ENCODE peak calls at places on chromosomes 3 and 15, in seven cellular contexts. One of them, this sample, is unnamed.

GRCh38 chr15:36778516-36778915 is 199.1 kb downstream of the CDIN1 start:
- DNase-seq in SK-N-SH: no peak
- DNase-seq in GM12878: no peak
- DNase-seq in K562: no peak
- DNase-seq in HCT116: no peak
- DNase-seq in H1: no peak
- DNase-seq in HepG2: no peak
- DNase-seq in this sample: no peak

GRCh38 chr15:69855172-69855562 is 242.6 kb downstream of the TLE3 start:
- DNase-seq in H1: no peak
- DNase-seq in K562: no peak
- DNase-seq in GM12878: no peak
- DNase-seq in HCT116: no peak
- DNase-seq in HepG2: no peak
- DNase-seq in SK-N-SH: peak; percentile 47
- DNase-seq in this sample: no peak

GRCh38 chr3:152657002-152657400 is 177.9 kb upstream of the P2RY1 start:
- DNase-seq in GM12878: no peak
- DNase-seq in H1: no peak
- DNase-seq in HCT116: no peak
- DNase-seq in SK-N-SH: peak; percentile 7
- DNase-seq in K562: no peak
- DNase-seq in HepG2: no peak
- DNase-seq in this sample: no peak

GRCh38 chr15:50627351-50628055 is 59.1 kb downstream of the TRPM7 start:
- DNase-seq in K562: no peak
- DNase-seq in H1: no peak
- DNase-seq in GM12878: no peak
- DNase-seq in HCT116: no peak
- DNase-seq in SK-N-SH: no peak
- DNase-seq in HepG2: no peak
- DNase-seq in this sample: no peak

GRCh38 chr3:109927726-109928125 is 590.4 kb upstream of the DPPA4 start:
- DNase-seq in SK-N-SH: no peak
- DNase-seq in H1: no peak
- DNase-seq in GM12878: no peak
- DNase-seq in HepG2: no peak
- DNase-seq in K562: no peak
- DNase-seq in HCT116: no peak
- DNase-seq in this sample: no peak

GRCh38 chr3:95926904-95927501 is 887.4 kb upstream of the EPHA6 start:
- DNase-seq in GM12878: no peak
- DNase-seq in K562: no peak
- DNase-seq in SK-N-SH: no peak
- DNase-seq in HepG2: no peak
- DNase-seq in H1: peak; percentile 63
- DNase-seq in HCT116: no peak
- DNase-seq in this sample: no peak

GRCh38 chr3:153162513-153163348 is 705 bp downstream of the RAP2B start:
- DNase-seq in HepG2: no peak
- DNase-seq in H1: peak; percentile 59
- DNase-seq in GM12878: no peak
- DNase-seq in K562: no peak
- DNase-seq in HCT116: no peak
- DNase-seq in SK-N-SH: peak; percentile 57
- DNase-seq in this sample: peak; percentile 59

GRCh38 chr15:61025746-61026256 is 203.3 kb downstream of the RORA start:
- DNase-seq in SK-N-SH: no peak
- DNase-seq in GM12878: no peak
- DNase-seq in HCT116: no peak
- DNase-seq in HepG2: no peak
- DNase-seq in H1: no peak
- DNase-seq in K562: no peak
- DNase-seq in this sample: no peak

GRCh38 chr3:131033480-131034080 is 6.9 kb downstream of the NEK11 start:
- DNase-seq in K562: peak; percentile 21
- DNase-seq in GM12878: no peak
- DNase-seq in HepG2: peak; percentile 43
- DNase-seq in H1: no peak
- DNase-seq in SK-N-SH: peak; percentile 51
- DNase-seq in HCT116: peak; percentile 41
- DNase-seq in this sample: peak; percentile 74

GRCh38 chr3:87088984-87089841 is 98.3 kb upstream of the VGLL3 start:
- DNase-seq in HepG2: no peak
- DNase-seq in H1: peak; percentile 48
- DNase-seq in SK-N-SH: peak; percentile 37
- DNase-seq in K562: no peak
- DNase-seq in HCT116: no peak
- DNase-seq in GM12878: no peak
- DNase-seq in this sample: no peak

GRCh38 chr3:143207338-143207961 is 87.9 kb downstream of the CHST2 start:
- DNase-seq in HepG2: no peak
- DNase-seq in HCT116: no peak
- DNase-seq in K562: peak; percentile 33
- DNase-seq in GM12878: peak; percentile 95
- DNase-seq in SK-N-SH: no peak
- DNase-seq in H1: no peak
- DNase-seq in this sample: no peak

GRCh38 chr15:94164202-94164807 is 67.1 kb upstream of the MCTP2 start:
- DNase-seq in SK-N-SH: peak; percentile 60
- DNase-seq in H1: peak; percentile 82
- DNase-seq in GM12878: no peak
- DNase-seq in K562: peak; percentile 18
- DNase-seq in HCT116: peak; percentile 48
- DNase-seq in HepG2: peak; percentile 53
- DNase-seq in this sample: peak; percentile 76

GRCh38 chr3:187016639-187017345 is 86.5 kb downstream of the ST6GAL1 start:
- DNase-seq in SK-N-SH: no peak
- DNase-seq in K562: no peak
- DNase-seq in HepG2: peak; percentile 53
- DNase-seq in HCT116: no peak
- DNase-seq in GM12878: no peak
- DNase-seq in H1: peak; percentile 31
- DNase-seq in this sample: no peak

GRCh38 chr15:71443538-71443937 is 328.3 kb downstream of the THSD4 start:
- DNase-seq in GM12878: no peak
- DNase-seq in SK-N-SH: peak; percentile 42
- DNase-seq in HCT116: no peak
- DNase-seq in HepG2: peak; percentile 23
- DNase-seq in H1: peak; percentile 79
- DNase-seq in K562: peak; percentile 56
- DNase-seq in this sample: no peak

GRCh38 chr15:75049392-75049791 is 26.0 kb downstream of the PPCDC start:
- DNase-seq in SK-N-SH: peak; percentile 71
- DNase-seq in HCT116: no peak
- DNase-seq in H1: no peak
- DNase-seq in GM12878: no peak
- DNase-seq in HepG2: no peak
- DNase-seq in K562: no peak
- DNase-seq in this sample: no peak

GRCh38 chr15:75058127-75058905 is 34.9 kb downstream of the PPCDC start:
- DNase-seq in SK-N-SH: no peak
- DNase-seq in K562: no peak
- DNase-seq in HCT116: no peak
- DNase-seq in H1: no peak
- DNase-seq in HepG2: peak; percentile 61
- DNase-seq in GM12878: no peak
- DNase-seq in this sample: no peak

GRCh38 chr3:138974467-138974866 is 27.4 kb downstream of the FOXL2NB start:
- DNase-seq in GM12878: no peak
- DNase-seq in K562: no peak
- DNase-seq in HCT116: no peak
- DNase-seq in SK-N-SH: no peak
- DNase-seq in HepG2: no peak
- DNase-seq in H1: no peak
- DNase-seq in this sample: no peak

GRCh38 chr15:60614862-60615771 is 136.2 kb upstream of the ICE2 start:
- DNase-seq in H1: no peak
- DNase-seq in HCT116: no peak
- DNase-seq in K562: peak; percentile 57
- DNase-seq in SK-N-SH: no peak
- DNase-seq in HepG2: no peak
- DNase-seq in GM12878: no peak
- DNase-seq in this sample: no peak

GRCh38 chr15:36294359-36294758 is 285.1 kb upstream of the CDIN1 start:
- DNase-seq in GM12878: no peak
- DNase-seq in HepG2: no peak
- DNase-seq in K562: no peak
- DNase-seq in SK-N-SH: no peak
- DNase-seq in HCT116: no peak
- DNase-seq in H1: no peak
- DNase-seq in this sample: no peak

GRCh38 chr15:78855746-78856145 is 16.9 kb upstream of the MORF4L1 start:
- DNase-seq in HepG2: no peak
- DNase-seq in SK-N-SH: no peak
- DNase-seq in H1: no peak
- DNase-seq in K562: no peak
- DNase-seq in HCT116: no peak
- DNase-seq in GM12878: no peak
- DNase-seq in this sample: no peak
- TF ChIP-seq JUND in HepG2: no peak
- TF ChIP-seq JUND in SK-N-SH: no peak
- TF ChIP-seq JUND in H1: no peak
- TF ChIP-seq JUND in K562: no peak
- TF ChIP-seq JUND in HCT116: no peak
- TF ChIP-seq JUND in GM12878: no peak
- TF ChIP-seq JUND in this sample: no peak

DNA sequence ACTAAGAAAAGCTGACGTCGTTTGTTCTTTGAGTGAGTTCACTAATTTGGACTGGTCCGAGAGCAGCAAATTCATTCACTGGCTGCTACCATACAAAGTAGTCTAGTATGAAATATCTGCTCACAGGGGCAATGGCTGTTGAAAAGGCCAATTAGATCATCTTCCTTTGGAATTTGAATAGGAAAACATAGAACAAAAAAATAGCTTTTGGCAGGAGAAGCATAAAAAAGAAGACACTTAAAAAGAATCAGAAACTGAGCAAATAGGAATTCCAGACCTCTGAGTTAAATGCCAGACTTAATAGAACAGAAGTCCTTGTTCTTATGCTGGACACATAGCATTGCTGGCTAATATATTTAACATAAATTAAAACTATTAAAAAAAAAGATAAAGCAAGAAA is 159.3 kb downstream of the IL1RAP start:
- DNase-seq in SK-N-SH: no peak
- DNase-seq in K562: no peak
- DNase-seq in HCT116: no peak
- DNase-seq in H1: no peak
- DNase-seq in HepG2: no peak
- DNase-seq in GM12878: no peak
- DNase-seq in this sample: no peak
- TF ChIP-seq JUND in SK-N-SH: peak; percentile 17
- TF ChIP-seq JUND in K562: no peak
- TF ChIP-seq JUND in HCT116: no peak
- TF ChIP-seq JUND in H1: no peak
- TF ChIP-seq JUND in HepG2: no peak
- TF ChIP-seq JUND in GM12878: no peak
- TF ChIP-seq JUND in this sample: no peak

DNA sequence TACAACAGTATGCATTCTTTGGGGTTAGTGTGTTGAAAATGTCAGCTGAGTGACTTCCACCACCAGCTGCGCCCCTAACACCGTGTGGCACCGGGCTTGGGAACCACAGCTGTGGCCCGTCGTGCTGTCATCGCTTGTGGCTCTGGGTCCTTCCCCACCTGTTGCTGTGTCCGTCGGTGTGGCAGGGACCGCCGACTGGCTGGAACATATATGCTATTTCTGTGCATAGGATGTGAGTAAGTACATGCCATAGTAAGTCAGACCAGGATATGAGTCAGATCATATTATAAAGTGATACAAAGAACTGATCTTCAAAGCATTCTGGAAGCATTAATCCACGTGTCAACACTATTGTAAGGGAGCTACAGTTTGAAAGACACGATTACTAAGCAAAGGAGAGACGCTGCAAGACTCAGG is 31.9 kb downstream of the EHD4 start:
- DNase-seq in SK-N-SH: no peak
- DNase-seq in HepG2: peak; percentile 20
- DNase-seq in K562: no peak
- DNase-seq in H1: no peak
- DNase-seq in HCT116: peak; percentile 82
- DNase-seq in GM12878: no peak
- DNase-seq in this sample: no peak
- TF ChIP-seq JUND in SK-N-SH: peak; percentile 84
- TF ChIP-seq JUND in HepG2: no peak
- TF ChIP-seq JUND in K562: no peak
- TF ChIP-seq JUND in H1: no peak
- TF ChIP-seq JUND in HCT116: peak; percentile 95
- TF ChIP-seq JUND in GM12878: no peak
- TF ChIP-seq JUND in this sample: no peak

GRCh38 chr3:121651684-121652083 is 9.0 kb downstream of the HCLS1 start:
- DNase-seq in K562: no peak
- DNase-seq in SK-N-SH: no peak
- DNase-seq in HCT116: no peak
- DNase-seq in GM12878: no peak
- DNase-seq in H1: no peak
- DNase-seq in HepG2: peak; percentile 15
- DNase-seq in this sample: no peak
- TF ChIP-seq JUND in K562: no peak
- TF ChIP-seq JUND in SK-N-SH: no peak
- TF ChIP-seq JUND in HCT116: no peak
- TF ChIP-seq JUND in GM12878: no peak
- TF ChIP-seq JUND in H1: no peak
- TF ChIP-seq JUND in HepG2: no peak
- TF ChIP-seq JUND in this sample: no peak

GRCh38 chr3:189324538-189325138 is 152.9 kb downstream of the TPRG1 start:
- DNase-seq in H1: no peak
- DNase-seq in HCT116: peak; percentile 99
- DNase-seq in K562: no peak
- DNase-seq in GM12878: peak; percentile 94
- DNase-seq in SK-N-SH: no peak
- DNase-seq in HepG2: peak; percentile 85
- DNase-seq in this sample: peak; percentile 100
- TF ChIP-seq JUND in H1: no peak
- TF ChIP-seq JUND in HCT116: peak; percentile 96
- TF ChIP-seq JUND in K562: no peak
- TF ChIP-seq JUND in GM12878: no peak
- TF ChIP-seq JUND in SK-N-SH: no peak
- TF ChIP-seq JUND in HepG2: no peak
- TF ChIP-seq JUND in this sample: peak; percentile 86

This sample was measured in T47D.